ENCODE peak calls at places on chromosomes 7 and 10, in four cellular contexts. X is stimulated activated CD8-positive, alpha-beta memory T cell treated with anti-CD3 and anti-CD28 coated beads, Interleukin-15, amount 100 ng/mL, for 24 hours; F is SK-N-SH; E is NCI-H1092. R is an unnamed sample.

GRCh38 chr10:77328272-77328816 is 309.3 kb downstream of the KCNMA1 start:
- DNase-seq in E (no peak), X (no peak), F (no peak), R (no peak)

GRCh38 chr7:18177815-18178660 is 150.4 kb upstream of the PRPS1L1 start:
- DNase-seq in X (no peak), F (no peak), E (no peak), R (no peak)

GRCh38 chr10:35096312-35096711 is 6.2 kb upstream of the CUL2 start:
- DNase-seq in X (no peak), F (no peak), E (no peak), R (no peak)

GRCh38 chr7:128059143-128059975 is 28.1 kb upstream of the LRRC4 start:
- DNase-seq in F (no peak), X (no peak), E (no peak), R (no peak)

GRCh38 chr7:35613150-35613549 is 81.8 kb downstream of the HERPUD2 start:
- DNase-seq in F (no peak), X (no peak), E (peak; percentile 9), R (no peak)

GRCh38 chr7:92613720-92614119 is 23.5 kb upstream of the FAM133B start:
- DNase-seq in E (no peak), F (no peak), X (no peak), R (no peak)

GRCh38 chr7:111835066-111835465 is 272.8 kb upstream of the IMMP2L start:
- DNase-seq in X (no peak), E (no peak), F (peak; percentile 53), R (peak; percentile 30)

GRCh38 chr7:71198391-71198790 is 66.4 kb downstream of the GALNT17 start:
- DNase-seq in F (no peak), E (no peak), X (no peak), R (no peak)

GRCh38 chr10:117441812-117442443 is 66.7 kb upstream of the PDZD8 start:
- DNase-seq in X (no peak), F (no peak), E (no peak), R (peak; percentile 14)

GRCh38 chr10:14608381-14609001 is 166.2 kb downstream of the FAM107B start:
- DNase-seq in F (no peak), X (no peak), E (no peak), R (no peak)

GRCh38 chr7:42734568-42734967 is 177.3 kb downstream of the C7orf25 start:
- DNase-seq in E (no peak), F (no peak), X (no peak), R (no peak)

GRCh38 chr7:128909605-128910568 is 622 bp downstream of the KCP start:
- DNase-seq in E (no peak), F (peak; percentile 70), X (no peak), R (peak; percentile 84)

GRCh38 chr7:46173526-46174191 is 252.6 kb upstream of the IGFBP3 start:
- DNase-seq in F (no peak), E (no peak), X (no peak), R (no peak)

GRCh38 chr10:124647421-124648130 is 96.6 kb downstream of the FAM53B start:
- DNase-seq in X (no peak), E (no peak), F (peak; percentile 64), R (peak; percentile 41)

GRCh38 chr10:46514431-46514861 is 42.0 kb downstream of the GPRIN2 start:
- DNase-seq in F (no peak), X (no peak), E (no peak), R (no peak)

GRCh38 chr7:127366680-127367079 is 25.8 kb downstream of the ZNF800 start:
- DNase-seq in E (no peak), X (no peak), F (peak; percentile 39), R (peak; percentile 61)

GRCh38 chr10:71408436-71409225 is 11.9 kb downstream of the CDH23 start:
- DNase-seq in E (no peak), F (no peak), X (no peak), R (no peak)

GRCh38 chr7:22361795-22362194 is 4.8 kb upstream of the RAPGEF5 start:
- DNase-seq in E (peak; percentile 91), F (no peak), X (no peak), R (peak; percentile 63)

GRCh38 chr7:155274956-155275355 is 22.7 kb upstream of the INSIG1 start:
- DNase-seq in E (no peak), F (no peak), X (no peak), R (no peak)

R was measured in BE2C.